ENCODE peak calls at places on chromosomes 5 and 9, in eight cellular contexts. N is GM04504, L is mesendoderm, R is GM19239, S is BJ, Y is GM23248, O is Peyer's patch, M is T-helper 17 cell. K is an unnamed sample.

GRCh38 chr9:35338086-35338485 is 151.8 kb upstream of the RUSC2 start:
- DNase-seq in N (no peak), L (no peak), R (no peak), S (no peak), Y (no peak), O (no peak), M (no peak), K (no peak)

GRCh38 chr9:111661802-111662491 is 542 bp downstream of the GNG10 start:
- DNase-seq in N (peak), L (peak), R (peak), S (no peak), Y (peak), O (peak), M (peak), K (peak)

GRCh38 chr9:36443581-36443980 is 43.5 kb upstream of the RNF38 start:
- DNase-seq in N (peak), L (no peak), R (no peak), S (no peak), Y (peak), O (no peak), M (no peak), K (peak)

GRCh38 chr9:110256142-110256391 is 240 bp downstream of the TXN start:
- DNase-seq in N (no peak), L (no peak), R (no peak), S (no peak), Y (no peak), O (no peak), M (no peak), K (no peak)

GRCh38 chr9:72753261-72753893 is 199.5 kb downstream of the ALDH1A1 start:
- DNase-seq in N (no peak), L (no peak), R (no peak), S (no peak), Y (peak), O (no peak), M (no peak), K (peak)

GRCh38 chr5:154755361-154756202 is at the start of gene LARP1:
- DNase-seq in N (no peak), L (peak), R (no peak), S (no peak), Y (peak), O (peak), M (no peak), K (peak)

GRCh38 chr5:25858019-25858418 is 1180.4 kb downstream of the CDH9 start:
- DNase-seq in N (no peak), L (peak), R (no peak), S (no peak), Y (no peak), O (no peak), M (no peak), K (no peak)

GRCh38 chr9:69122086-69122390 is 52.0 kb upstream of the TJP2 start:
- DNase-seq in N (no peak), L (peak), R (peak), S (no peak), Y (peak), O (peak), M (peak), K (peak)

GRCh38 chr9:23674016-23674585 is 151.9 kb downstream of the ELAVL2 start:
- DNase-seq in N (no peak), L (no peak), R (no peak), S (no peak), Y (no peak), O (no peak), M (no peak), K (no peak)

GRCh38 chr9:137001857-137002645 is 5.7 kb upstream of the CLIC3 start:
- DNase-seq in N (no peak), L (no peak), R (no peak), S (no peak), Y (no peak), O (no peak), M (no peak), K (no peak)

GRCh38 chr9:97573482-97574073 is 59.6 kb downstream of the TSTD2 start:
- DNase-seq in N (no peak), L (no peak), R (no peak), S (no peak), Y (no peak), O (no peak), M (no peak), K (peak)

GRCh38 chr5:141879941-141880738 is 1.9 kb upstream of the PCDH1 start:
- DNase-seq in N (no peak), L (no peak), R (no peak), S (no peak), Y (no peak), O (no peak), M (no peak), K (no peak)

GRCh38 chr9:81980568-81980967 is 8.0 kb upstream of the SPATA31D1 start:
- DNase-seq in N (no peak), L (no peak), R (no peak), S (peak), Y (peak), O (no peak), M (no peak), K (no peak)

GRCh38 chr9:89639367-89639795 is 34.6 kb downstream of the GADD45G start:
- DNase-seq in N (no peak), L (no peak), R (no peak), S (no peak), Y (peak), O (no peak), M (no peak), K (no peak)

GRCh38 chr9:131473198-131473885 is 29.4 kb upstream of the POMT1 start:
- DNase-seq in N (no peak), L (no peak), R (no peak), S (no peak), Y (no peak), O (no peak), M (no peak), K (no peak)

GRCh38 chr5:172596638-172597231 is 44.3 kb upstream of the NEURL1B start:
- DNase-seq in N (no peak), L (no peak), R (no peak), S (no peak), Y (no peak), O (no peak), M (no peak), K (no peak)

GRCh38 chr9:97283768-97284167 is 23.7 kb upstream of the CCDC180 start:
- DNase-seq in N (no peak), L (no peak), R (no peak), S (no peak), Y (no peak), O (no peak), M (no peak), K (no peak)

GRCh38 chr5:95069948-95070347 is 214.9 kb downstream of the MCTP1 start:
- DNase-seq in N (no peak), L (no peak), R (no peak), S (no peak), Y (no peak), O (no peak), M (no peak), K (no peak)

GRCh38 chr9:103757062-103757461 is 337.0 kb upstream of the SMC2 start:
- DNase-seq in N (no peak), L (peak), R (no peak), S (no peak), Y (no peak), O (no peak), M (no peak), K (no peak)

GRCh38 chr5:38756068-38756467 is 89.7 kb upstream of the OSMR start:
- DNase-seq in N (no peak), L (no peak), R (no peak), S (no peak), Y (peak), O (no peak), M (no peak), K (peak)

GRCh38 chr5:173567548-173567947 is 48.9 kb downstream of the BOD1 start:
- DNase-seq in N (no peak), L (no peak), R (no peak), S (peak), Y (peak), O (no peak), M (no peak), K (peak)

GRCh38 chr5:174411513-174411819 is 312.9 kb upstream of the MSX2 start:
- DNase-seq in N (no peak), L (peak), R (no peak), S (no peak), Y (no peak), O (no peak), M (no peak), K (no peak)

GRCh38 chr9:34578241-34579096 is 11.1 kb downstream of the CNTFR start:
- DNase-seq in N (no peak), L (peak), R (no peak), S (no peak), Y (peak), O (no peak), M (no peak), K (peak)

GRCh38 chr5:150497274-150497988 is 10.5 kb upstream of the NDST1 start:
- DNase-seq in N (peak), L (no peak), R (no peak), S (peak), Y (peak), O (no peak), M (no peak), K (peak)

GRCh38 chr5:36683821-36684434 is 77.5 kb downstream of the SLC1A3 start:
- DNase-seq in N (peak), L (no peak), R (no peak), S (peak), Y (peak), O (no peak), M (no peak), K (no peak)

GRCh38 chr9:129183495-129184308 is 5.6 kb upstream of the IER5L start:
- DNase-seq in N (no peak), L (no peak), R (no peak), S (no peak), Y (peak), O (no peak), M (no peak), K (peak)

GRCh38 chr9:136086213-136086881 is 8.7 kb downstream of the NACC2 start:
- DNase-seq in N (no peak), L (no peak), R (no peak), S (no peak), Y (no peak), O (no peak), M (no peak), K (no peak)

GRCh38 chr5:132369012-132369470 is 469 bp upstream of the SLC22A5 start:
- DNase-seq in N (no peak), L (no peak), R (no peak), S (no peak), Y (no peak), O (no peak), M (no peak), K (no peak)

GRCh38 chr9:113955076-113955752 is 79.1 kb downstream of the ZNF618 start:
- DNase-seq in N (peak), L (no peak), R (no peak), S (peak), Y (peak), O (no peak), M (no peak), K (peak)

GRCh38 chr5:51606921-51607320 is 223.7 kb downstream of the ISL1 start:
- DNase-seq in N (no peak), L (no peak), R (no peak), S (no peak), Y (no peak), O (no peak), M (no peak), K (no peak)

GRCh38 chr5:160159991-160160826 is 41.0 kb upstream of the PWWP2A start:
- DNase-seq in N (no peak), L (peak), R (no peak), S (no peak), Y (no peak), O (no peak), M (no peak), K (no peak)

GRCh38 chr5:54845567-54845941 is 139.8 kb downstream of the ESM1 start:
- DNase-seq in N (no peak), L (peak), R (no peak), S (no peak), Y (peak), O (no peak), M (no peak), K (peak)

K was measured in ELR.